ENCODE peak calls at places on chromosomes 5 and 9, in six cellular contexts. G, H, R, X, U and P are unnamed samples.

GRCh38 chr9:74887041-74887980 is at the start of gene TRPM6:
- DNase-seq in G (peak; percentile 48), H (peak; percentile 67), R (peak; percentile 46), X (peak; percentile 84), U (peak; percentile 77), P (peak; percentile 22)

GRCh38 chr5:82620957-82621600 is 342.9 kb upstream of the RPS23 start:
- DNase-seq in G (no peak), H (no peak), R (no peak), X (no peak), U (no peak), P (no peak)

GRCh38 chr5:44935262-44935661 is 126.5 kb downstream of the MRPS30 start:
- DNase-seq in G (no peak), H (no peak), R (no peak), X (no peak), U (no peak), P (no peak)

GRCh38 chr9:114745108-114745848 is 60.6 kb downstream of the TNFSF15 start:
- DNase-seq in G (peak; percentile 68), H (no peak), R (no peak), X (no peak), U (no peak), P (no peak)

GRCh38 chr5:72235725-72236124 is 84.3 kb downstream of the MRPS27 start:
- DNase-seq in G (peak; percentile 74), H (no peak), R (no peak), X (no peak), U (no peak), P (no peak)

GRCh38 chr5:36756848-36757247 is 119.7 kb upstream of the NIPBL start:
- DNase-seq in G (no peak), H (no peak), R (no peak), X (peak; percentile 61), U (no peak), P (no peak)

GRCh38 chr5:180718810-180719453 is 20.9 kb downstream of the OR2Y1 start:
- DNase-seq in G (peak; percentile 46), H (no peak), R (no peak), X (peak; percentile 7), U (no peak), P (no peak)

GRCh38 chr5:72996632-72997031 is 40.8 kb downstream of the FCHO2 start:
- DNase-seq in G (no peak), H (no peak), R (no peak), X (no peak), U (no peak), P (no peak)

GRCh38 chr5:11384441-11385250 is 519.6 kb downstream of the CTNND2 start:
- DNase-seq in G (no peak), H (peak; percentile 49), R (no peak), X (no peak), U (peak; percentile 71), P (no peak)

GRCh38 chr9:114155967-114156294 is 594 bp downstream of the COL27A1 start:
- DNase-seq in G (no peak), H (peak; percentile 68), R (no peak), X (no peak), U (no peak), P (no peak)

GRCh38 chr9:9536481-9536880 is 1076.3 kb downstream of the PTPRD start:
- DNase-seq in G (no peak), H (no peak), R (no peak), X (no peak), U (no peak), P (no peak)

GRCh38 chr5:135236187-135236835 is 162.7 kb downstream of the MACROH2A1 start:
- DNase-seq in G (no peak), H (no peak), R (no peak), X (no peak), U (peak; percentile 15), P (no peak)

GRCh38 chr9:129231022-129231739 is 53.1 kb upstream of the IER5L start:
- DNase-seq in G (no peak), H (no peak), R (no peak), X (no peak), U (no peak), P (no peak)

GRCh38 chr9:77712533-77713130 is 64.5 kb upstream of the GNA14 start:
- DNase-seq in G (peak; percentile 81), H (no peak), R (no peak), X (no peak), U (no peak), P (no peak)

GRCh38 chr5:150413176-150413901 is 629 bp upstream of the CD74 start:
- DNase-seq in G (no peak), H (no peak), R (no peak), X (no peak), U (no peak), P (no peak)

GRCh38 chr9:10855847-10856246 is 243.0 kb upstream of the PTPRD start:
- DNase-seq in G (peak; percentile 51), H (no peak), R (no peak), X (no peak), U (no peak), P (no peak)

GRCh38 chr9:8361364-8361763 is 561.8 kb upstream of the DMAC1 start:
- DNase-seq in G (no peak), H (no peak), R (no peak), X (no peak), U (no peak), P (no peak)

GRCh38 chr5:173602423-173602822 is 14.0 kb downstream of the BOD1 start:
- DNase-seq in G (no peak), H (peak; percentile 29), R (no peak), X (no peak), U (no peak), P (no peak)

GRCh38 chr9:17462869-17463464 is 115.9 kb upstream of the SH3GL2 start:
- DNase-seq in G (peak; percentile 68), H (peak; percentile 14), R (no peak), X (peak; percentile 14), U (peak; percentile 36), P (no peak)

DNA sequence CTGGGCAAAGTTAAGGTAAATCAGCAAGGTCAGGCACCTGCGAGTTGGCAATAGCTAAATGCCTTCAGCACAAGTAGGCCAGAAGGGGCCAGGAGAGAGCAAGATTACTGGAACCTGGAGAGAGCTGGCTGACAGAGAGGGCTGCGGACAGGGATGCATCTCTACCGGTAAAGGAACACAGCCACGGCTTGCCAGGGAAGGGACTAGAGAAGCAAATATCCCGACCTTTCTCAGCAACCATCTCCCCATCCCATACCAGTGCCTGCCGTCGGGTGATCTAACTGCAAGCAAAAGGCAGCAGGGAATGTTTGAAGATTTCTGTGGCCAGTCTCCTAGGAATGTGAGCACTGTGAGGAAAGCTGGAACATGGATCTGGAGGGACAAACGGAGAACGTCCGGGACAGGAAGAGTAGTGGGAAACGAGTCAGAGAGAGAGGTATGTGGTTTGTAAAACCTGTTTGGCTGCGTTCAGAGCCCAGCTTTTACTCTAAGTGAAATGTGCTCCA is 15.9 kb upstream of the ABLIM3 start:
- DNase-seq in G (no peak), H (no peak), R (no peak), X (no peak), U (peak; percentile 52), P (no peak)
- TF ChIP-seq CTCF in G (peak; percentile 19), H (no peak), R (no peak), X (no peak), U (peak; percentile 33), P (peak; percentile 16)

DNA sequence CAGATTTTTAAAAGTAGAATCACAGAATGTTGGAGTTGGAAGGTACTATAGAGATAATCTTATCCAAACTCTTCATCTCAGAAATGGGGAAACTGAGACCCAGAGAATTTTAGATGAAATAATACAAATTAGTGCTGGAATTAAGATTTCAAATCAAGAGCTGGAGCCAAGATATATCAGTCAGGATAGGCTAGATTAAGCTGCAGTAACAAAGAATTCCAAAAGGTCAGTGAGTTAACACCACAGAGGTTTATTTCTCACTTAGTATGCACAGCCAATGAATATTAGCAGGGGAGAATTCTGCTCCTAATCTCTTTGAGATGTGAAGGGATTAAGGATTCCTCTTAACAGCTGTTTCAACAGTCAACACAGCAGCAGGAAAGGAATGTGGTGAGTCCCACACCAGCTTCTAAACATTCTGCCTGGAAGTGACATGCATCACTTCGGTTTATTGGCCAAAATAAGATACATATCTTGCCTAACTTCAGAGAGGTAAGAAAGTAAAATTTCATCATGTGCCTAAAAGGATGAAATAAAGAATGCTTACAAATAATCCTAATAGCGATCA is 136.8 kb downstream of the FRMD3 start:
- DNase-seq in G (no peak), H (no peak), R (no peak), X (no peak), U (no peak), P (no peak)
- H3K4me1 ChIP-seq in G (no peaks in the 10 kb centered on the region), H (no peaks in the 10 kb centered on the region), R (no peaks in the 10 kb centered on the region), X (no peaks in the 10 kb centered on the region), U (no peaks in the 10 kb centered on the region), P (no peaks in the 10 kb centered on the region)

DNA sequence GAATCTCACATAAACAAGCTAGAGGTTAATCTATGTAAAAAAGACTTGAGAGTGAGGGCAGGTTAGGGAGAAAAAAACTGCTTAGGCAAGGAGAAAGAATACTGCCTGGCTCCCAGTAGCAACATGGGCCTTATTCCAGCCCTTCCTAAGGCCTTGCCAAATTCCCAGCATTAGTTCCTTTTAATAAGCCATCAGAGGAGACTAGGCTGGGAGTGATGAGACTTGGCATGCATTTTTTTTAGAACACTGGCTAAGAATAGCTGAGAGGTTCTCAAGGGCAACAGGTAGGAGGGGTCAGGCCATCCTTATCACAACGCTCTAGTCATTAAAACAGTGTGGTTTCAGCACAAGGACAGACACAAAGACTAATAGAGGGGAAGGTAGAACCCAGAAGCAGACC is 20.9 kb upstream of the ZBTB43 start:
- DNase-seq in G (no peak), H (no peak), R (peak; percentile 43), X (no peak), U (no peak), P (no peak)
- TF ChIP-seq POLR2A in G (no peak), H (no peak), R (no peak), X (no peak), U (no peak), P (no peak)

DNA sequence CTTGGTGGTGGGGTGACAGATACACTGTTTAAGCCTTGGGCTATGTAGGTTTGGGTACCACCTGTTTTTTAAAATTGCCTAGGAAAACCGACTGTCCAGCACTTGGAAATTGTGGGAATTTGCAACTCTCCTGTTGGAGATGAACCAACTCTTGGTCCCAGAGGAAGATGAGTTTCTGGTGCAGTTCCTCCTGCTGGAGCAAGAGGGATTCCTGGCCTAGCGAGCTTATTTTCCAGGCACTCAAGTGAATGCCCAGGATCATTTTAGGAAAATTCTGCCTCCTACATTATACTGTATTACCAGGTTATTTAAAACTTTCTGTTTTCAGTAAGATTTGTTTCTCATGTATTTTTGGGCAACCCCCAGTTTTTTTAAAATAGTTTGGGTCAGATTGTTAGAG is 33.7 kb downstream of the AP3S1 start:
- DNase-seq in G (no peak), H (no peak), R (no peak), X (no peak), U (no peak), P (no peak)
- TF ChIP-seq CTCF in G (peak; percentile 3), H (no peak), R (no peak), X (no peak), U (no peak), P (no peak)

DNA sequence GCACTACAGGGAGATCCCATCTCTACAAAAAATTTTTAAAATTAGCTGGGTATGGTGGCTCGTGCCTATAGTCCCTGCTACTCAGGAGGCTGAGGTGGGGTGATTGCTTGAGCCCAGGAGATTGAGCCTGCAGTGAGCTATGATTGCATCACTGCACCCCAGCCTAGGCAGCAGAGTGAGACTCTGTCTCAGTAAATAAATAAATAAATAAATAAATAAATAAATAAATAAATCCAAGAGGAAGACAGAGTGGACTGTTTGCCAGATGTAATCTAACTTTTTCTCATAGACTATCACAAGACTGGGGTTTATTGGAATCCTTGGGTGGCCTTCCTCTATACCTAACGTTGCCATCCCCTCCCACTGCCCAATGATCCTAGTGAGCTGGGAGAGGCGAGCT is 19.2 kb upstream of the TCF7 start:
- DNase-seq in G (no peak), H (no peak), R (no peak), X (no peak), U (no peak), P (no peak)
- H3K4me1 ChIP-seq in G (no peaks in the 10 kb centered on the region), H (no peaks in the 10 kb centered on the region), R (no peaks in the 10 kb centered on the region), X (peaks cover 10% of the 10 kb centered on the region), U (peaks cover 23% of the 10 kb centered on the region), P (peaks cover 30% of the 10 kb centered on the region)